ENCODE peak calls at places on chromosomes 2 and 18, in eight cellular contexts. D is fibroblast of lung; M is mucosa of descending colon; R is mammary epithelial cell; G is CD8-positive, alpha-beta T cell; H is endothelial cell of umbilical vein; K is GM06990; O is A549. Z is an unnamed sample.

GRCh38 chr2:129812071-129812470 is 167.4 kb upstream of the RAB6C start:
- DNase-seq in O (no peak), K (peak; percentile 47), R (no peak), H (no peak), M (peak; percentile 90), G (no peak), D (no peak), Z (no peak)

GRCh38 chr2:58834404-58834803 is 593.3 kb upstream of the FANCL start:
- DNase-seq in H (peak; percentile 16), R (no peak), K (no peak), G (no peak), D (peak; percentile 14), O (peak; percentile 16), M (peak; percentile 16), Z (peak; percentile 4)

GRCh38 chr2:230325316-230326243 is 1.4 kb upstream of the SP140L start:
- DNase-seq in H (no peak), M (no peak), G (no peak), R (no peak), K (no peak), O (no peak), D (no peak), Z (no peak)

GRCh38 chr2:6392966-6393365 is 472.7 kb downstream of the CMPK2 start:
- DNase-seq in K (no peak), O (no peak), M (no peak), G (no peak), H (no peak), D (no peak), R (no peak), Z (no peak)

GRCh38 chr2:32564417-32565035 is 63.3 kb upstream of the TTC27 start:
- DNase-seq in G (no peak), D (no peak), R (peak; percentile 1), H (no peak), O (no peak), M (no peak), K (no peak), Z (no peak)

GRCh38 chr2:111694690-111695089 is 189.3 kb downstream of the ANAPC1 start:
- DNase-seq in K (no peak), D (peak; percentile 94), R (peak; percentile 51), H (peak; percentile 92), G (no peak), M (no peak), O (no peak), Z (no peak)

GRCh38 chr2:10375570-10376266 is 72.4 kb downstream of the ODC1 start:
- DNase-seq in H (no peak), K (no peak), D (no peak), O (no peak), G (no peak), R (no peak), M (no peak), Z (no peak)

GRCh38 chr2:45809205-45809604 is 157.7 kb downstream of the PRKCE start:
- DNase-seq in K (no peak), O (no peak), R (no peak), M (no peak), H (no peak), G (no peak), D (no peak), Z (no peak)

GRCh38 chr2:9483107-9483506 is 8.8 kb downstream of the IAH1 start:
- DNase-seq in K (no peak), G (no peak), O (no peak), M (no peak), R (no peak), H (no peak), D (no peak), Z (no peak)

GRCh38 chr18:79608069-79608468 is 71.5 kb upstream of the CTDP1 start:
- DNase-seq in O (no peak), G (no peak), D (no peak), M (no peak), H (no peak), R (no peak), K (no peak), Z (no peak)

GRCh38 chr2:26901326-26902183 is 53.6 kb downstream of the DPYSL5 start:
- DNase-seq in H (no peak), G (no peak), K (no peak), M (no peak), R (no peak), O (no peak), D (peak; percentile 5), Z (no peak)

GRCh38 chr2:199288424-199288823 is 169.3 kb downstream of the SATB2 start:
- DNase-seq in O (no peak), D (no peak), K (no peak), M (no peak), G (no peak), H (no peak), R (no peak), Z (no peak)

GRCh38 chr18:23884712-23885375 is 129.7 kb upstream of the TTC39C start:
- DNase-seq in G (no peak), O (no peak), H (no peak), K (no peak), R (peak; percentile 61), D (no peak), M (peak; percentile 70), Z (no peak)

GRCh38 chr18:43931439-43931838 is 654.1 kb upstream of the SYT4 start:
- DNase-seq in G (no peak), M (no peak), R (no peak), K (no peak), O (no peak), H (no peak), D (peak; percentile 11), Z (no peak)

GRCh38 chr2:164896634-164897033 is 55.0 kb upstream of the COBLL1 start:
- DNase-seq in H (peak; percentile 82), K (no peak), G (no peak), R (peak; percentile 79), O (peak; percentile 60), D (peak; percentile 60), M (no peak), Z (peak; percentile 56)

GRCh38 chr2:108236676-108237335 is 3.0 kb upstream of the SULT1C3 start:
- DNase-seq in M (no peak), R (peak; percentile 65), O (peak; percentile 24), H (no peak), G (no peak), D (no peak), K (no peak), Z (no peak)

GRCh38 chr2:196233033-196233807 is 61.8 kb upstream of the STK17B start:
- DNase-seq in D (peak; percentile 80), M (peak; percentile 68), H (peak; percentile 93), O (peak; percentile 49), R (peak; percentile 95), K (no peak), G (no peak), Z (no peak)

GRCh38 chr2:142603761-142604160 is 273.7 kb upstream of the KYNU start:
- DNase-seq in K (no peak), O (no peak), D (peak; percentile 20), G (no peak), R (no peak), M (no peak), H (peak; percentile 4), Z (no peak)

GRCh38 chr2:107740300-107740699 is 86.4 kb upstream of the RGPD4 start:
- DNase-seq in R (no peak), M (no peak), H (no peak), G (no peak), K (no peak), O (no peak), D (no peak), Z (no peak)

GRCh38 chr2:226643550-226644275 is 155.9 kb downstream of the IRS1 start:
- DNase-seq in H (no peak), M (no peak), D (no peak), R (no peak), K (no peak), O (no peak), G (no peak), Z (no peak)

GRCh38 chr2:197108758-197109157 is 182.3 kb upstream of the PGAP1 start:
- DNase-seq in O (peak; percentile 65), G (no peak), R (no peak), H (no peak), M (peak; percentile 21), D (peak; percentile 86), K (no peak), Z (no peak)

GRCh38 chr18:2223859-2224258 is 347.4 kb downstream of the METTL4 start:
- DNase-seq in M (peak; percentile 72), R (peak; percentile 50), K (no peak), H (peak; percentile 65), O (peak; percentile 16), D (peak; percentile 22), G (no peak), Z (no peak)

GRCh38 chr2:219404954-219405353 is 13.2 kb upstream of the DES start:
- DNase-seq in D (no peak), G (no peak), K (no peak), H (no peak), O (no peak), R (no peak), M (no peak), Z (no peak)

GRCh38 chr18:77111449-77112160 is 21.0 kb downstream of the MBP start:
- DNase-seq in M (peak; percentile 49), O (no peak), D (no peak), H (no peak), R (peak; percentile 48), K (no peak), G (no peak), Z (no peak)

GRCh38 chr2:101754613-101755012 is 57.1 kb downstream of the MAP4K4 start:
- DNase-seq in K (no peak), D (peak; percentile 38), H (no peak), O (peak; percentile 35), M (no peak), R (peak; percentile 41), G (no peak), Z (no peak)

GRCh38 chr2:57181315-57182038 is 865.1 kb upstream of the VRK2 start:
- DNase-seq in D (peak; percentile 57), M (no peak), H (peak; percentile 70), O (no peak), R (peak; percentile 34), K (no peak), G (no peak), Z (no peak)

GRCh38 chr2:105403785-105404698 is 5.2 kb upstream of the FHL2 start:
- DNase-seq in H (peak; percentile 86), O (peak; percentile 67), M (peak; percentile 63), D (peak; percentile 77), R (peak; percentile 99), K (no peak), G (no peak), Z (peak; percentile 100)

GRCh38 chr2:134790487-134790886 is 47.9 kb upstream of the ACMSD start:
- DNase-seq in H (no peak), K (no peak), M (no peak), O (no peak), G (no peak), R (no peak), D (no peak), Z (no peak)
- TF ChIP-seq CTCF in H (no peak), K (peak; percentile 14), M (no peak), O (no peak), G (no peak), R (peak; percentile 31), D (no peak), Z (peak; percentile 6)

GRCh38 chr2:97996679-97997078 is 931 bp upstream of the TMEM131 start:
- DNase-seq in R (no peak), K (no peak), M (no peak), O (no peak), G (no peak), D (no peak), H (no peak), Z (no peak)
- H3K4me3 ChIP-seq in R (peak overlapping the region; percentile 97), K (peak overlapping the region; percentile 86), M (peak overlapping the region; percentile 94), O (peak overlapping the region; percentile 93), G (peak overlapping the region; percentile 95), D (peak overlapping the region; percentile 75), H (peak overlapping the region; percentile 59), Z (peak overlapping the region; percentile 73)

GRCh38 chr18:36714476-36714875 is 114.3 kb downstream of the TPGS2 start:
- DNase-seq in G (no peak), K (no peak), D (no peak), H (no peak), R (no peak), M (no peak), O (no peak), Z (no peak)
- TF ChIP-seq CTCF in G (no peak), K (no peak), D (peak; percentile 10), H (no peak), R (peak; percentile 20), M (no peak), O (no peak), Z (no peak)

GRCh38 chr2:118847447-118848172 is at the start of gene EN1:
- DNase-seq in K (no peak), D (peak; percentile 31), G (no peak), O (peak; percentile 56), M (no peak), R (no peak), H (no peak), Z (no peak)
- H3K4me3 ChIP-seq in K (no peak within 1 kb of the TSS), D (no peak within 1 kb of the TSS), G (no peak within 1 kb of the TSS), O (peak within 1 kb of the TSS; percentile 57), M (no peak within 1 kb of the TSS), R (peak within 1 kb of the TSS; percentile 25), H (no peak within 1 kb of the TSS), Z (no peak within 1 kb of the TSS)